ENCODE peak calls at places on chromosomes 1 and 21, in four cellular contexts. P is GM12878, L is OCI-LY7, A is neural progenitor cell. J is an unnamed sample.

GRCh38 chr21:42591170-42591869 is 62.1 kb upstream of the PDE9A start:
- DNase-seq in P (no peak), A (no peak), L (no peak), J (no peak)

GRCh38 chr1:20964540-20965484 is 177.7 kb upstream of the HP1BP3 start:
- DNase-seq in L (peak; percentile 80), P (peak; percentile 63), A (no peak), J (peak; percentile 68)

GRCh38 chr1:167489581-167490340 is 28.6 kb downstream of the CD247 start:
- DNase-seq in L (no peak), A (peak; percentile 94), P (no peak), J (no peak)

GRCh38 chr1:179816196-179816960 is 61.2 kb downstream of the TOR1AIP2 start:
- DNase-seq in P (no peak), A (no peak), L (no peak), J (no peak)

GRCh38 chr1:211606914-211607751 is 28.2 kb upstream of the SLC30A1 start:
- DNase-seq in P (peak; percentile 35), L (peak; percentile 73), A (no peak), J (no peak)

GRCh38 chr1:70222716-70223235 is 1.6 kb downstream of the SRSF11 start:
- DNase-seq in L (no peak), P (no peak), A (no peak), J (no peak)

GRCh38 chr1:166089804-166090203 is 77.0 kb downstream of the FAM78B start:
- DNase-seq in L (no peak), A (no peak), P (peak; percentile 19), J (no peak)

GRCh38 chr1:207188901-207189300 is 84.9 kb downstream of the C4BPA start:
- DNase-seq in L (no peak), P (no peak), A (no peak), J (no peak)

GRCh38 chr1:185397183-185397582 is 80.1 kb upstream of the IVNS1ABP start:
- DNase-seq in L (no peak), P (no peak), A (no peak), J (no peak)

GRCh38 chr1:38207906-38208305 is 161.3 kb upstream of the POU3F1 start:
- DNase-seq in A (no peak), P (no peak), L (no peak), J (no peak)

GRCh38 chr1:214423045-214423444 is 128.4 kb downstream of the PTPN14 start:
- DNase-seq in A (no peak), P (no peak), L (no peak), J (no peak)

GRCh38 chr1:181743878-181744312 is 260.6 kb downstream of the CACNA1E start:
- DNase-seq in A (no peak), L (no peak), P (no peak), J (peak; percentile 15)

GRCh38 chr1:212315184-212315583 is 30.0 kb downstream of the PPP2R5A start:
- DNase-seq in A (no peak), P (no peak), L (no peak), J (no peak)

GRCh38 chr1:6006882-6007281 is 14.7 kb upstream of the NPHP4 start:
- DNase-seq in L (no peak), P (no peak), A (no peak), J (no peak)

GRCh38 chr1:25109527-25109926 is 122.8 kb downstream of the SYF2 start:
- DNase-seq in P (no peak), L (peak; percentile 8), A (no peak), J (no peak)

GRCh38 chr1:8096105-8097011 is 70.2 kb upstream of the ERRFI1 start:
- DNase-seq in A (no peak), P (peak; percentile 37), L (no peak), J (peak; percentile 97)

GRCh38 chr1:218330043-218330623 is 15.0 kb upstream of the TGFB2 start:
- DNase-seq in P (no peak), A (peak; percentile 34), L (peak; percentile 45), J (peak; percentile 81)

GRCh38 chr1:177912991-177913390 is 56.9 kb downstream of the SEC16B start:
- DNase-seq in P (no peak), A (no peak), L (no peak), J (peak; percentile 40)

GRCh38 chr1:64733576-64734288 is 11.1 kb upstream of the RAVER2 start:
- DNase-seq in P (no peak), L (no peak), A (no peak), J (no peak)

GRCh38 chr1:156801409-156802121 is 15.1 kb downstream of the SH2D2A start:
- DNase-seq in P (no peak), L (no peak), A (no peak), J (no peak)

GRCh38 chr1:2288308-2288707 is 60.2 kb downstream of the SKI start:
- DNase-seq in A (no peak), P (no peak), L (no peak), J (no peak)

GRCh38 chr1:6223617-6224016 is 12.1 kb downstream of the ICMT start:
- DNase-seq in A (no peak), L (no peak), P (no peak), J (peak; percentile 46)

GRCh38 chr21:38956791-38957571 is 151.3 kb downstream of the ETS2 start:
- DNase-seq in L (no peak), P (no peak), A (no peak), J (no peak)

GRCh38 chr21:32732544-32732943 is 4.7 kb upstream of the SYNJ1 start:
- DNase-seq in P (no peak), L (no peak), A (no peak), J (peak; percentile 11)

GRCh38 chr1:212760126-212760823 is 31.3 kb downstream of the NSL1 start:
- DNase-seq in L (peak; percentile 33), P (no peak), A (peak; percentile 65), J (peak; percentile 42)

DNA sequence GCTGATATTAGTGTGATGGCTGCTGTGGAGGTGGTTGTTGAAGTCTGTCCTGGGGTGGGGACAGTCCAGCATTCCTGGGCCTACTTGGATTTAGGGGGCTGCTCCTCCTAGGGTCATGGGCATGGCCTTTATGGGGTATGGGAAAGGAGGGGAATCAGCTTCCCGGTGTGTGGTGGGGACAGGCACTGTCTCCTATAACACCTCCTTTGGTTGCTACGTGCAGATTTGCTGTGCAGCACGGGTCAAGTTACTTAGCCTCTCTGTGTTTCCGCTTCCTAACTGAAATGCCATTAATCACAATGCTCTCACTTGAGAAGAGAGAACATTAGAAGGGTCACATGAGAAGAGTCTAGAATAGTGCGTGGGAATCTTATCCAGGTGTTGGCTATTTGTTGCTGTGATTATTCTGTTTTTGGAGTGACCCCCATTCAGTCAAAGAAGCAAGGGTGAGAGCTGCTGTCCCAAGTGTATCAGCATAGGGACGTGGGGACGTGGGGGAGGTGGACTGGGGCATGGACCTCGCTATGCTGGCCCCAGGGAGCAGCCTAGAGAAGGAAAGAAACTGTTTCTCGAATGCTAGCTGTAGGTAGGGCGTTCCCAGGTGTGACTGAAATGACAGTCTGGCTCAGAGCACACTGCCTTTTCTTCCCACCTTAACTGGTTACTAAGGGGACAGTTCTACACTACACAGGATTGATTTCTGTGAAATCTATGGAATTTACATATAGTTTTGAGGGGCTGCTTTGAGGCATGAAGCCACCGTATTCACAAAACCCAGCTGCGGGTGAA is 19.9 kb downstream of the SOX13 start:
- DNase-seq in P (no peak), A (no peak), L (no peak), J (no peak)
- H3K27ac ChIP-seq in P (no peak overlapping the region), A (no peak overlapping the region), L (no peak overlapping the region), J (no peak overlapping the region)

GRCh38 chr1:204705888-204706837 is 20.6 kb upstream of the LRRN2 start:
- DNase-seq in L (no peak), A (no peak), P (no peak), J (no peak)
- H2AFZ ChIP-seq in L (no peak overlapping the region), A (no peak overlapping the region), P (no peak overlapping the region), J (no peak overlapping the region)

GRCh38 chr1:9321986-9322715 is 29.5 kb downstream of the SPSB1 start:
- DNase-seq in A (no peak), L (no peak), P (no peak), J (no peak)
- H3K27ac ChIP-seq in A (no peak overlapping the region), L (no peak overlapping the region), P (no peak overlapping the region), J (no peak overlapping the region)

DNA sequence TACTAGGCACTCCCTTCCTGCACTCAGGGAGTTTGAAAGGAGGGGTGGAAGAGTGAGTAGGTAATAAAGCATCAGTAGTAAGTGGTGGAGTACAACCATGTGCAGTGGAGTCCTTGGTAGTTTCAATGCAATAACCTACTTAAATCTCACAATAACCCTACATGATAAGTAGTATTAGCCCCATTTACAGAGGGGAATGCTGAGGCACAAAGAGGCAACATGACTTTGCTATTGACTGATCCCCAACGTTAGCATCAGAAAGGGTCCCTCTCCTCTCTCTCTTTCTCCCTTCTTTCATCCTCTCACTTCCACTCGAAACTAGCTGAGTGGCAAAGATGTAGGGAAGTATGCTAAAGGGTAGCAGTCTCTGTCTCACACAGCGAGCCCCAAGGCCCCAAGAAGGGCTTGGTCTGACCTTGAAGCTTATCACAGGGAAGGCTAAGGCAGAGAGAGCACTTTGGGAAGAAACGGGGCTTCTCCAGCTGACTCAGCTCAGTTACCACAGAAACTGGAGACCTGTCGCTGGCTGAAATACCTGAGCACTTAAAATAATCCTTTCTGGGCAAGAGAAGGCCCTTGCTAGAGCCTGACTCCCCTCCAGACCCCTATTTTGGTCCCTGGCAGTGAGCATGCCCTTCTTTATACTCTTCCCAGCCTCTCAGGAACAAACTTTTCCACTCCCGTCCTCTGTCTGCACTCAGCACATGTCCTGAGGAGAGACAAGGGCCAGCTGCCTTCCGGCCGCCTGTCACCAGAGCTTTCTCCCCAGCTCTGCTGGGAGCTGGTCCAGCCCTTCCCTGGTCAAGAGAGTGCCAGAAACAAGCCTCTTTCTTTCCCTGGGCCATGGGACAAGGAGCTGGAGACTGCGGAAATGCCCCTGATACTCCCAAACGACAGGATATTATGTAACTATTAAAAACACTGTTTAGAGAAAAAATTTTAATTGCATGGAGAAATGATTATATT is 10.7 kb downstream of the LAMB3 start:
- DNase-seq in P (no peak), A (no peak), L (no peak), J (no peak)
- H2AFZ ChIP-seq in P (no peak overlapping the region), A (no peak overlapping the region), L (no peak overlapping the region), J (no peak overlapping the region)

GRCh38 chr1:201307239-201307638 is 23.9 kb downstream of the PKP1 start:
- DNase-seq in P (no peak), L (no peak), A (no peak), J (peak; percentile 93)
- H3K27ac ChIP-seq in P (no peak overlapping the region), L (no peak overlapping the region), A (no peak overlapping the region), J (peak overlapping the region; percentile 89)

J was measured in PC-3.